ENCODE peak calls at places on chromosomes 3 and 15, in nine cellular contexts. One of them, this sample, is unnamed.

GRCh38 chr3:175274474-175275218 is 415.5 kb downstream of the NAALADL2 start:
- DNase-seq in CD8-positive, alpha-beta memory T cell: no peak
- DNase-seq in stromal cell of bone marrow: no peak
- DNase-seq in NCI-H1092 treated with DMSO at 0.1 percent for 48 hours: no peak
- DNase-seq in colonic mucosa: no peak
- DNase-seq in activated T-cell treated with anti-CD3 and anti-CD28 coated beads, Interleukin-2, amount 50 U/mL, for 72 hours: no peak
- DNase-seq in AG09319: no peak
- DNase-seq in NCI-H774: peak
- DNase-seq in type B pancreatic cell: no peak
- DNase-seq in this sample: no peak

GRCh38 chr3:126912027-126912422 is 70.9 kb upstream of the PLXNA1 start:
- DNase-seq in colonic mucosa: no peak
- DNase-seq in CD8-positive, alpha-beta memory T cell: no peak
- DNase-seq in type B pancreatic cell: no peak
- DNase-seq in AG09319: no peak
- DNase-seq in NCI-H774: no peak
- DNase-seq in stromal cell of bone marrow: no peak
- DNase-seq in activated T-cell treated with anti-CD3 and anti-CD28 coated beads, Interleukin-2, amount 50 U/mL, for 72 hours: no peak
- DNase-seq in NCI-H1092 treated with DMSO at 0.1 percent for 48 hours: no peak
- DNase-seq in this sample: no peak

GRCh38 chr3:18559323-18559972 is 134.3 kb upstream of the SATB1 start:
- DNase-seq in colonic mucosa: peak
- DNase-seq in stromal cell of bone marrow: no peak
- DNase-seq in CD8-positive, alpha-beta memory T cell: peak
- DNase-seq in AG09319: no peak
- DNase-seq in NCI-H1092 treated with DMSO at 0.1 percent for 48 hours: peak
- DNase-seq in activated T-cell treated with anti-CD3 and anti-CD28 coated beads, Interleukin-2, amount 50 U/mL, for 72 hours: peak
- DNase-seq in type B pancreatic cell: no peak
- DNase-seq in NCI-H774: peak
- DNase-seq in this sample: peak

GRCh38 chr3:23761440-23761896 is 44.3 kb upstream of the UBE2E1 start:
- DNase-seq in AG09319: no peak
- DNase-seq in colonic mucosa: peak
- DNase-seq in CD8-positive, alpha-beta memory T cell: no peak
- DNase-seq in type B pancreatic cell: no peak
- DNase-seq in activated T-cell treated with anti-CD3 and anti-CD28 coated beads, Interleukin-2, amount 50 U/mL, for 72 hours: peak
- DNase-seq in NCI-H1092 treated with DMSO at 0.1 percent for 48 hours: no peak
- DNase-seq in NCI-H774: no peak
- DNase-seq in stromal cell of bone marrow: no peak
- DNase-seq in this sample: no peak

GRCh38 chr3:37945803-37946530 is 44.6 kb upstream of the VILL start:
- DNase-seq in NCI-H1092 treated with DMSO at 0.1 percent for 48 hours: no peak
- DNase-seq in activated T-cell treated with anti-CD3 and anti-CD28 coated beads, Interleukin-2, amount 50 U/mL, for 72 hours: no peak
- DNase-seq in colonic mucosa: no peak
- DNase-seq in AG09319: no peak
- DNase-seq in stromal cell of bone marrow: no peak
- DNase-seq in type B pancreatic cell: no peak
- DNase-seq in NCI-H774: no peak
- DNase-seq in CD8-positive, alpha-beta memory T cell: no peak
- DNase-seq in this sample: no peak

GRCh38 chr15:71294636-71295241 is 179.5 kb downstream of the THSD4 start:
- DNase-seq in NCI-H1092 treated with DMSO at 0.1 percent for 48 hours: no peak
- DNase-seq in type B pancreatic cell: no peak
- DNase-seq in CD8-positive, alpha-beta memory T cell: no peak
- DNase-seq in activated T-cell treated with anti-CD3 and anti-CD28 coated beads, Interleukin-2, amount 50 U/mL, for 72 hours: no peak
- DNase-seq in colonic mucosa: peak
- DNase-seq in NCI-H774: no peak
- DNase-seq in AG09319: peak
- DNase-seq in stromal cell of bone marrow: peak
- DNase-seq in this sample: no peak

GRCh38 chr15:41966920-41967465 is 5.4 kb downstream of the EHD4 start:
- DNase-seq in NCI-H774: no peak
- DNase-seq in CD8-positive, alpha-beta memory T cell: no peak
- DNase-seq in activated T-cell treated with anti-CD3 and anti-CD28 coated beads, Interleukin-2, amount 50 U/mL, for 72 hours: no peak
- DNase-seq in stromal cell of bone marrow: no peak
- DNase-seq in NCI-H1092 treated with DMSO at 0.1 percent for 48 hours: no peak
- DNase-seq in colonic mucosa: no peak
- DNase-seq in AG09319: no peak
- DNase-seq in type B pancreatic cell: peak
- DNase-seq in this sample: no peak

GRCh38 chr15:68518785-68519430 is 59.9 kb upstream of the CORO2B start:
- DNase-seq in stromal cell of bone marrow: no peak
- DNase-seq in NCI-H1092 treated with DMSO at 0.1 percent for 48 hours: no peak
- DNase-seq in CD8-positive, alpha-beta memory T cell: no peak
- DNase-seq in NCI-H774: no peak
- DNase-seq in activated T-cell treated with anti-CD3 and anti-CD28 coated beads, Interleukin-2, amount 50 U/mL, for 72 hours: no peak
- DNase-seq in type B pancreatic cell: no peak
- DNase-seq in colonic mucosa: no peak
- DNase-seq in AG09319: no peak
- DNase-seq in this sample: no peak

GRCh38 chr3:184305577-184305976 is 6.5 kb downstream of the PSMD2 start:
- DNase-seq in type B pancreatic cell: no peak
- DNase-seq in activated T-cell treated with anti-CD3 and anti-CD28 coated beads, Interleukin-2, amount 50 U/mL, for 72 hours: no peak
- DNase-seq in colonic mucosa: no peak
- DNase-seq in NCI-H1092 treated with DMSO at 0.1 percent for 48 hours: no peak
- DNase-seq in stromal cell of bone marrow: no peak
- DNase-seq in NCI-H774: no peak
- DNase-seq in CD8-positive, alpha-beta memory T cell: no peak
- DNase-seq in AG09319: no peak
- DNase-seq in this sample: no peak

GRCh38 chr3:113006350-113007056 is 15.7 kb downstream of the GTPBP8 start:
- DNase-seq in AG09319: no peak
- DNase-seq in activated T-cell treated with anti-CD3 and anti-CD28 coated beads, Interleukin-2, amount 50 U/mL, for 72 hours: no peak
- DNase-seq in type B pancreatic cell: no peak
- DNase-seq in NCI-H1092 treated with DMSO at 0.1 percent for 48 hours: no peak
- DNase-seq in CD8-positive, alpha-beta memory T cell: no peak
- DNase-seq in NCI-H774: no peak
- DNase-seq in stromal cell of bone marrow: no peak
- DNase-seq in colonic mucosa: no peak
- DNase-seq in this sample: no peak

GRCh38 chr3:149366031-149366430 is 11.4 kb downstream of the TM4SF1 start:
- DNase-seq in activated T-cell treated with anti-CD3 and anti-CD28 coated beads, Interleukin-2, amount 50 U/mL, for 72 hours: no peak
- DNase-seq in stromal cell of bone marrow: no peak
- DNase-seq in type B pancreatic cell: no peak
- DNase-seq in NCI-H774: no peak
- DNase-seq in CD8-positive, alpha-beta memory T cell: no peak
- DNase-seq in colonic mucosa: no peak
- DNase-seq in AG09319: no peak
- DNase-seq in NCI-H1092 treated with DMSO at 0.1 percent for 48 hours: no peak
- DNase-seq in this sample: no peak

GRCh38 chr3:69212411-69213160 is 90.2 kb upstream of the LMOD3 start:
- DNase-seq in stromal cell of bone marrow: peak
- DNase-seq in AG09319: no peak
- DNase-seq in activated T-cell treated with anti-CD3 and anti-CD28 coated beads, Interleukin-2, amount 50 U/mL, for 72 hours: no peak
- DNase-seq in type B pancreatic cell: no peak
- DNase-seq in NCI-H1092 treated with DMSO at 0.1 percent for 48 hours: no peak
- DNase-seq in CD8-positive, alpha-beta memory T cell: no peak
- DNase-seq in NCI-H774: no peak
- DNase-seq in colonic mucosa: no peak
- DNase-seq in this sample: no peak

GRCh38 chr15:65201918-65202317 is 9.4 kb downstream of the CILP start:
- DNase-seq in colonic mucosa: no peak
- DNase-seq in CD8-positive, alpha-beta memory T cell: no peak
- DNase-seq in activated T-cell treated with anti-CD3 and anti-CD28 coated beads, Interleukin-2, amount 50 U/mL, for 72 hours: no peak
- DNase-seq in AG09319: no peak
- DNase-seq in type B pancreatic cell: no peak
- DNase-seq in NCI-H1092 treated with DMSO at 0.1 percent for 48 hours: no peak
- DNase-seq in NCI-H774: no peak
- DNase-seq in stromal cell of bone marrow: no peak
- DNase-seq in this sample: no peak

GRCh38 chr3:29822051-29822450 is 541.2 kb downstream of the RBMS3 start:
- DNase-seq in stromal cell of bone marrow: peak
- DNase-seq in type B pancreatic cell: no peak
- DNase-seq in NCI-H1092 treated with DMSO at 0.1 percent for 48 hours: no peak
- DNase-seq in CD8-positive, alpha-beta memory T cell: no peak
- DNase-seq in NCI-H774: no peak
- DNase-seq in colonic mucosa: no peak
- DNase-seq in activated T-cell treated with anti-CD3 and anti-CD28 coated beads, Interleukin-2, amount 50 U/mL, for 72 hours: no peak
- DNase-seq in AG09319: no peak
- DNase-seq in this sample: no peak

GRCh38 chr3:124032881-124033359 is 41.0 kb upstream of the ROPN1 start:
- DNase-seq in activated T-cell treated with anti-CD3 and anti-CD28 coated beads, Interleukin-2, amount 50 U/mL, for 72 hours: peak
- DNase-seq in CD8-positive, alpha-beta memory T cell: peak
- DNase-seq in AG09319: peak
- DNase-seq in NCI-H1092 treated with DMSO at 0.1 percent for 48 hours: peak
- DNase-seq in NCI-H774: peak
- DNase-seq in colonic mucosa: peak
- DNase-seq in type B pancreatic cell: peak
- DNase-seq in stromal cell of bone marrow: peak
- DNase-seq in this sample: peak

GRCh38 chr15:92808611-92809063 is 91.5 kb upstream of the CHD2 start:
- DNase-seq in stromal cell of bone marrow: no peak
- DNase-seq in activated T-cell treated with anti-CD3 and anti-CD28 coated beads, Interleukin-2, amount 50 U/mL, for 72 hours: no peak
- DNase-seq in type B pancreatic cell: no peak
- DNase-seq in NCI-H774: peak
- DNase-seq in CD8-positive, alpha-beta memory T cell: no peak
- DNase-seq in colonic mucosa: peak
- DNase-seq in AG09319: no peak
- DNase-seq in NCI-H1092 treated with DMSO at 0.1 percent for 48 hours: peak
- DNase-seq in this sample: no peak

GRCh38 chr3:100411091-100411982 is 10.0 kb downstream of the LNP1 start:
- DNase-seq in type B pancreatic cell: no peak
- DNase-seq in colonic mucosa: no peak
- DNase-seq in activated T-cell treated with anti-CD3 and anti-CD28 coated beads, Interleukin-2, amount 50 U/mL, for 72 hours: no peak
- DNase-seq in AG09319: no peak
- DNase-seq in CD8-positive, alpha-beta memory T cell: no peak
- DNase-seq in NCI-H1092 treated with DMSO at 0.1 percent for 48 hours: no peak
- DNase-seq in NCI-H774: no peak
- DNase-seq in stromal cell of bone marrow: no peak
- DNase-seq in this sample: no peak

GRCh38 chr15:84883916-84884781 is at the start of gene SLC28A1:
- DNase-seq in type B pancreatic cell: no peak
- DNase-seq in colonic mucosa: no peak
- DNase-seq in NCI-H1092 treated with DMSO at 0.1 percent for 48 hours: no peak
- DNase-seq in AG09319: no peak
- DNase-seq in CD8-positive, alpha-beta memory T cell: no peak
- DNase-seq in stromal cell of bone marrow: no peak
- DNase-seq in NCI-H774: no peak
- DNase-seq in activated T-cell treated with anti-CD3 and anti-CD28 coated beads, Interleukin-2, amount 50 U/mL, for 72 hours: no peak
- DNase-seq in this sample: no peak

GRCh38 chr3:81749285-81749684 is 12.2 kb downstream of the GBE1 start:
- DNase-seq in stromal cell of bone marrow: no peak
- DNase-seq in AG09319: no peak
- DNase-seq in NCI-H774: no peak
- DNase-seq in activated T-cell treated with anti-CD3 and anti-CD28 coated beads, Interleukin-2, amount 50 U/mL, for 72 hours: no peak
- DNase-seq in NCI-H1092 treated with DMSO at 0.1 percent for 48 hours: no peak
- DNase-seq in type B pancreatic cell: no peak
- DNase-seq in colonic mucosa: no peak
- DNase-seq in CD8-positive, alpha-beta memory T cell: no peak
- DNase-seq in this sample: no peak

GRCh38 chr3:133463441-133463860 is 63.6 kb downstream of the BFSP2 start:
- DNase-seq in AG09319: no peak
- DNase-seq in type B pancreatic cell: no peak
- DNase-seq in NCI-H1092 treated with DMSO at 0.1 percent for 48 hours: no peak
- DNase-seq in CD8-positive, alpha-beta memory T cell: no peak
- DNase-seq in activated T-cell treated with anti-CD3 and anti-CD28 coated beads, Interleukin-2, amount 50 U/mL, for 72 hours: no peak
- DNase-seq in NCI-H774: no peak
- DNase-seq in stromal cell of bone marrow: no peak
- DNase-seq in colonic mucosa: peak
- DNase-seq in this sample: no peak

GRCh38 chr3:36149447-36149865 is 230.8 kb upstream of the STAC start:
- DNase-seq in NCI-H1092 treated with DMSO at 0.1 percent for 48 hours: no peak
- DNase-seq in type B pancreatic cell: no peak
- DNase-seq in stromal cell of bone marrow: no peak
- DNase-seq in NCI-H774: no peak
- DNase-seq in colonic mucosa: no peak
- DNase-seq in AG09319: no peak
- DNase-seq in CD8-positive, alpha-beta memory T cell: no peak
- DNase-seq in activated T-cell treated with anti-CD3 and anti-CD28 coated beads, Interleukin-2, amount 50 U/mL, for 72 hours: no peak
- DNase-seq in this sample: no peak

GRCh38 chr3:17140670-17141505 is 256.1 kb downstream of the PLCL2 start:
- DNase-seq in colonic mucosa: no peak
- DNase-seq in CD8-positive, alpha-beta memory T cell: no peak
- DNase-seq in AG09319: peak
- DNase-seq in NCI-H774: no peak
- DNase-seq in type B pancreatic cell: no peak
- DNase-seq in NCI-H1092 treated with DMSO at 0.1 percent for 48 hours: no peak
- DNase-seq in stromal cell of bone marrow: peak
- DNase-seq in activated T-cell treated with anti-CD3 and anti-CD28 coated beads, Interleukin-2, amount 50 U/mL, for 72 hours: no peak
- DNase-seq in this sample: no peak

GRCh38 chr3:70990190-70990589 is 593.3 kb downstream of the FOXP1 start:
- DNase-seq in NCI-H1092 treated with DMSO at 0.1 percent for 48 hours: no peak
- DNase-seq in AG09319: no peak
- DNase-seq in NCI-H774: no peak
- DNase-seq in stromal cell of bone marrow: no peak
- DNase-seq in CD8-positive, alpha-beta memory T cell: peak
- DNase-seq in colonic mucosa: no peak
- DNase-seq in type B pancreatic cell: no peak
- DNase-seq in activated T-cell treated with anti-CD3 and anti-CD28 coated beads, Interleukin-2, amount 50 U/mL, for 72 hours: no peak
- DNase-seq in this sample: no peak

GRCh38 chr15:90106522-90107117 is 4.4 kb upstream of the IDH2 start:
- DNase-seq in NCI-H1092 treated with DMSO at 0.1 percent for 48 hours: no peak
- DNase-seq in colonic mucosa: peak
- DNase-seq in CD8-positive, alpha-beta memory T cell: no peak
- DNase-seq in activated T-cell treated with anti-CD3 and anti-CD28 coated beads, Interleukin-2, amount 50 U/mL, for 72 hours: no peak
- DNase-seq in AG09319: no peak
- DNase-seq in stromal cell of bone marrow: peak
- DNase-seq in type B pancreatic cell: no peak
- DNase-seq in NCI-H774: no peak
- DNase-seq in this sample: peak

GRCh38 chr3:122299872-122300460 is 25.1 kb upstream of the CSTA start:
- DNase-seq in AG09319: no peak
- DNase-seq in NCI-H774: no peak
- DNase-seq in stromal cell of bone marrow: no peak
- DNase-seq in activated T-cell treated with anti-CD3 and anti-CD28 coated beads, Interleukin-2, amount 50 U/mL, for 72 hours: peak
- DNase-seq in CD8-positive, alpha-beta memory T cell: peak
- DNase-seq in type B pancreatic cell: no peak
- DNase-seq in NCI-H1092 treated with DMSO at 0.1 percent for 48 hours: no peak
- DNase-seq in colonic mucosa: peak
- DNase-seq in this sample: peak

GRCh38 chr3:140092883-140093536 is 158.0 kb downstream of the CLSTN2 start:
- DNase-seq in activated T-cell treated with anti-CD3 and anti-CD28 coated beads, Interleukin-2, amount 50 U/mL, for 72 hours: no peak
- DNase-seq in CD8-positive, alpha-beta memory T cell: no peak
- DNase-seq in type B pancreatic cell: no peak
- DNase-seq in NCI-H774: no peak
- DNase-seq in stromal cell of bone marrow: no peak
- DNase-seq in NCI-H1092 treated with DMSO at 0.1 percent for 48 hours: peak
- DNase-seq in AG09319: no peak
- DNase-seq in colonic mucosa: no peak
- DNase-seq in this sample: no peak

GRCh38 chr3:24686764-24687163 is 192.1 kb upstream of the THRB start:
- DNase-seq in stromal cell of bone marrow: peak
- DNase-seq in NCI-H1092 treated with DMSO at 0.1 percent for 48 hours: no peak
- DNase-seq in activated T-cell treated with anti-CD3 and anti-CD28 coated beads, Interleukin-2, amount 50 U/mL, for 72 hours: peak
- DNase-seq in colonic mucosa: no peak
- DNase-seq in NCI-H774: no peak
- DNase-seq in type B pancreatic cell: no peak
- DNase-seq in AG09319: no peak
- DNase-seq in CD8-positive, alpha-beta memory T cell: no peak
- DNase-seq in this sample: no peak

GRCh38 chr3:169241928-169242751 is 421.4 kb downstream of the MECOM start:
- DNase-seq in activated T-cell treated with anti-CD3 and anti-CD28 coated beads, Interleukin-2, amount 50 U/mL, for 72 hours: no peak
- DNase-seq in NCI-H774: no peak
- DNase-seq in stromal cell of bone marrow: no peak
- DNase-seq in CD8-positive, alpha-beta memory T cell: no peak
- DNase-seq in type B pancreatic cell: peak
- DNase-seq in colonic mucosa: no peak
- DNase-seq in AG09319: no peak
- DNase-seq in NCI-H1092 treated with DMSO at 0.1 percent for 48 hours: no peak
- DNase-seq in this sample: no peak